ENCODE peak calls at places on chromosome 22, in seven cellular contexts. Y, B, M, L, W, N and E are unnamed samples.

GRCh38 chr22:40817737-40818136 is 1.4 kb downstream of the SLC25A17 start:
- DNase-seq in Y (no peak), B (no peak), M (no peak), L (no peak), W (no peak), N (no peak), E (no peak)

GRCh38 chr22:48340727-48341709 is 1486.7 kb downstream of the BRD1 start:
- DNase-seq in Y (no peak), B (no peak), M (no peak), L (no peak), W (no peak), N (no peak), E (no peak)

GRCh38 chr22:42313804-42314581 is 43.5 kb upstream of the TCF20 start:
- DNase-seq in Y (peak), B (peak), M (peak), L (peak), W (peak), N (peak), E (peak)

GRCh38 chr22:49968831-49969661 is 8.5 kb downstream of the PIM3 start:
- DNase-seq in Y (no peak), B (no peak), M (no peak), L (no peak), W (no peak), N (no peak), E (no peak)

GRCh38 chr22:29773233-29773632 is 6.1 kb downstream of the UQCR10 start:
- DNase-seq in Y (no peak), B (no peak), M (no peak), L (no peak), W (no peak), N (no peak), E (no peak)

GRCh38 chr22:30340911-30341685 is 14.4 kb upstream of the TBC1D10A start:
- DNase-seq in Y (no peak), B (no peak), M (no peak), L (no peak), W (no peak), N (no peak), E (no peak)

GRCh38 chr22:46788426-46789168 is 26.1 kb downstream of the TBC1D22A start:
- DNase-seq in Y (no peak), B (no peak), M (no peak), L (no peak), W (no peak), N (no peak), E (no peak)

GRCh38 chr22:33329398-33329797 is 271.2 kb upstream of the SYN3 start:
- DNase-seq in Y (no peak), B (no peak), M (no peak), L (no peak), W (no peak), N (no peak), E (no peak)

GRCh38 chr22:49565516-49565855 is 262.2 kb downstream of the BRD1 start:
- DNase-seq in Y (no peak), B (no peak), M (no peak), L (no peak), W (no peak), N (no peak), E (no peak)

GRCh38 chr22:20033045-20033706 is 12.3 kb downstream of the TANGO2 start:
- DNase-seq in Y (no peak), B (no peak), M (no peak), L (no peak), W (no peak), N (no peak), E (no peak)

GRCh38 chr22:46357711-46358505 is 22.4 kb downstream of the TRMU start:
- DNase-seq in Y (no peak), B (no peak), M (no peak), L (no peak), W (no peak), N (no peak), E (no peak)

GRCh38 chr22:19576460-19577421 is 52.5 kb upstream of the CLDN5 start:
- DNase-seq in Y (peak), B (no peak), M (peak), L (peak), W (peak), N (peak), E (peak)